ENCODE peak calls at places on chromosome 16, in seven cellular contexts. Y is fibroblast of pulmonary artery; F is CD4-positive, alpha-beta T cell; Q is epithelial cell of esophagus; L is adrenal gland; X is GM12865; E is BJ. P is an unnamed sample.

GRCh38 chr16:15879255-15879804 is 9.1 kb downstream of the CEP20 start:
- DNase-seq in Y (peak), F (no peak), Q (peak), L (no peak), X (no peak), E (peak), P (no peak)

GRCh38 chr16:52535076-52535475 is 11.9 kb downstream of the TOX3 start:
- DNase-seq in Y (no peak), F (no peak), Q (no peak), L (no peak), X (no peak), E (no peak), P (no peak)

GRCh38 chr16:89174055-89174827 is 2.7 kb downstream of the CDH15 start:
- DNase-seq in Y (no peak), F (no peak), Q (no peak), L (no peak), X (no peak), E (no peak), P (no peak)

GRCh38 chr16:8950580-8951077 is 13.1 kb downstream of the USP7 start:
- DNase-seq in Y (peak), F (no peak), Q (no peak), L (no peak), X (no peak), E (no peak), P (no peak)

GRCh38 chr16:8924214-8924613 is 39.5 kb downstream of the USP7 start:
- DNase-seq in Y (no peak), F (no peak), Q (no peak), L (peak), X (peak), E (no peak), P (no peak)

GRCh38 chr16:86994651-86995171 is 322.5 kb downstream of the C16orf95 start:
- DNase-seq in Y (peak), F (no peak), Q (peak), L (no peak), X (no peak), E (peak), P (no peak)

GRCh38 chr16:77584205-77584859 is 138.0 kb upstream of the NUDT7 start:
- DNase-seq in Y (peak), F (peak), Q (peak), L (peak), X (peak), E (no peak), P (peak)

GRCh38 chr16:16017812-16018211 is 68.4 kb downstream of the ABCC1 start:
- DNase-seq in Y (no peak), F (no peak), Q (no peak), L (no peak), X (no peak), E (no peak), P (no peak)

GRCh38 chr16:11679941-11680911 is 12.0 kb downstream of the SNN start:
- DNase-seq in Y (no peak), F (no peak), Q (no peak), L (no peak), X (no peak), E (no peak), P (no peak)

GRCh38 chr16:75087040-75087979 is 29.3 kb downstream of the LDHD start:
- DNase-seq in Y (peak), F (no peak), Q (peak), L (no peak), X (peak), E (no peak), P (no peak)

GRCh38 chr16:86566601-86566965 is at the start of gene FOXC2:
- DNase-seq in Y (peak), F (peak), Q (peak), L (peak), X (no peak), E (peak), P (no peak)

GRCh38 chr16:53159781-53160436 is 105.1 kb downstream of the CHD9 start:
- DNase-seq in Y (peak), F (no peak), Q (peak), L (no peak), X (peak), E (no peak), P (peak)

GRCh38 chr16:56603589-56603988 is 4.8 kb upstream of the MT2A start:
- DNase-seq in Y (peak), F (no peak), Q (peak), L (peak), X (peak), E (no peak), P (peak)

GRCh38 chr16:48478418-48478817 is 93.2 kb upstream of the SIAH1 start:
- DNase-seq in Y (peak), F (no peak), Q (no peak), L (no peak), X (no peak), E (no peak), P (no peak)

GRCh38 chr16:72244853-72245252 is 72.9 kb upstream of the PMFBP1 start:
- DNase-seq in Y (peak), F (no peak), Q (no peak), L (no peak), X (no peak), E (no peak), P (no peak)

GRCh38 chr16:86946396-86946795 is 368.0 kb downstream of the FOXL1 start:
- DNase-seq in Y (no peak), F (no peak), Q (no peak), L (no peak), X (no peak), E (no peak), P (no peak)

GRCh38 chr16:6611535-6611934 is 721.1 kb upstream of the RBFOX1 start:
- DNase-seq in Y (no peak), F (no peak), Q (no peak), L (peak), X (no peak), E (no peak), P (no peak)
- TF ChIP-seq CTCF in Y (no peak), F (no peak), Q (no peak), L (peak), X (no peak), E (no peak), P (peak)

GRCh38 chr16:4472880-4473279 is 1.5 kb downstream of the NMRAL1 start:
- DNase-seq in Y (no peak), F (no peak), Q (no peak), L (no peak), X (no peak), E (no peak), P (no peak)
- TF ChIP-seq CTCF in Y (no peak), F (no peak), Q (no peak), L (no peak), X (no peak), E (no peak), P (no peak)

GRCh38 chr16:57862698-57863433 is 60.6 kb upstream of the KIFC3 start:
- DNase-seq in Y (no peak), F (no peak), Q (no peak), L (no peak), X (no peak), E (no peak), P (no peak)

GRCh38 chr16:57867000-57867561 is 64.8 kb upstream of the KIFC3 start:
- DNase-seq in Y (no peak), F (no peak), Q (peak), L (no peak), X (no peak), E (no peak), P (no peak)

GRCh38 chr16:57866529-57866918 is 64.2 kb upstream of the KIFC3 start:
- DNase-seq in Y (no peak), F (no peak), Q (peak), L (no peak), X (no peak), E (no peak), P (no peak)

GRCh38 chr16:57865746-57866528 is 63.6 kb upstream of the KIFC3 start:
- DNase-seq in Y (no peak), F (no peak), Q (peak), L (no peak), X (no peak), E (no peak), P (no peak)

GRCh38 chr16:57863434-57864160 is 61.3 kb upstream of the KIFC3 start:
- DNase-seq in Y (peak), F (no peak), Q (peak), L (peak), X (no peak), E (peak), P (no peak)
- TF ChIP-seq CTCF in Y (peak), F (no peak), Q (peak), L (peak), X (no peak), E (peak), P (peak)

GRCh38 chr16:69085032-69085695 is 20.3 kb upstream of the HAS3 start:
- DNase-seq in Y (no peak), F (no peak), Q (no peak), L (no peak), X (no peak), E (no peak), P (no peak)

GRCh38 chr16:69088684-69089083 is 16.8 kb upstream of the HAS3 start:
- DNase-seq in Y (no peak), F (no peak), Q (no peak), L (no peak), X (no peak), E (no peak), P (no peak)

GRCh38 chr16:69084301-69084700 is 21.2 kb upstream of the HAS3 start:
- DNase-seq in Y (peak), F (no peak), Q (no peak), L (no peak), X (no peak), E (no peak), P (no peak)

GRCh38 chr16:69089091-69089912 is 16.2 kb upstream of the HAS3 start:
- DNase-seq in Y (no peak), F (no peak), Q (peak), L (peak), X (peak), E (no peak), P (no peak)

DNA sequence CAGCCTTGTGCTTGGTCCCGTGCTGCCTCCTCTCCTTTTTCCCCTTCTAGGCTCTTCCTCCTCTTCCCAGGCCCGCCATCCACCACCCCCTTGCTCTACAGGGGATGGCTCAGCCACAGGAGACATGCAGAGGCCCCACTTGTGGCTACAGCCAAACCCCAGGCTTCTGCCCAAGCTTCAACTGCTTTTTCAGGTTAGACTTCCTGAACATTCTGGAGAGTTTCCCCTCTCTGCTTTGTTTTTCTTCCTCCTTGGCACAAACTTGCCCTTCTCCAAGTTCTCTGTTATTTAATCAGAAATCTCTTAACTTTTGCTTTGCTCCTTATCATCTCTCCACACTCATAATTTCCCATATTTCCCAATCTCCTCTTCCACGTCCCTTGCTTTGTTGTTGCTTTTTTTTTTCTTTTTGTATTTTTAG is 18.3 kb upstream of the HAS3 start:
- DNase-seq in Y (peak), F (no peak), Q (no peak), L (no peak), X (no peak), E (no peak), P (no peak)
- TF ChIP-seq CTCF in Y (no peak), F (no peak), Q (no peak), L (no peak), X (no peak), E (no peak), P (no peak)

GRCh38 chr16:69851491-69852240 is 89.5 kb downstream of the WWP2 start:
- DNase-seq in Y (peak), F (no peak), Q (no peak), L (no peak), X (no peak), E (no peak), P (no peak)

GRCh38 chr16:69847643-69848042 is 85.5 kb downstream of the WWP2 start:
- DNase-seq in Y (no peak), F (no peak), Q (no peak), L (no peak), X (no peak), E (no peak), P (no peak)

GRCh38 chr16:69852815-69853214 is 90.7 kb downstream of the WWP2 start:
- DNase-seq in Y (no peak), F (no peak), Q (no peak), L (no peak), X (no peak), E (no peak), P (no peak)

GRCh38 chr16:69845181-69845580 is 83.0 kb downstream of the WWP2 start:
- DNase-seq in Y (no peak), F (no peak), Q (peak), L (no peak), X (no peak), E (no peak), P (no peak)

DNA sequence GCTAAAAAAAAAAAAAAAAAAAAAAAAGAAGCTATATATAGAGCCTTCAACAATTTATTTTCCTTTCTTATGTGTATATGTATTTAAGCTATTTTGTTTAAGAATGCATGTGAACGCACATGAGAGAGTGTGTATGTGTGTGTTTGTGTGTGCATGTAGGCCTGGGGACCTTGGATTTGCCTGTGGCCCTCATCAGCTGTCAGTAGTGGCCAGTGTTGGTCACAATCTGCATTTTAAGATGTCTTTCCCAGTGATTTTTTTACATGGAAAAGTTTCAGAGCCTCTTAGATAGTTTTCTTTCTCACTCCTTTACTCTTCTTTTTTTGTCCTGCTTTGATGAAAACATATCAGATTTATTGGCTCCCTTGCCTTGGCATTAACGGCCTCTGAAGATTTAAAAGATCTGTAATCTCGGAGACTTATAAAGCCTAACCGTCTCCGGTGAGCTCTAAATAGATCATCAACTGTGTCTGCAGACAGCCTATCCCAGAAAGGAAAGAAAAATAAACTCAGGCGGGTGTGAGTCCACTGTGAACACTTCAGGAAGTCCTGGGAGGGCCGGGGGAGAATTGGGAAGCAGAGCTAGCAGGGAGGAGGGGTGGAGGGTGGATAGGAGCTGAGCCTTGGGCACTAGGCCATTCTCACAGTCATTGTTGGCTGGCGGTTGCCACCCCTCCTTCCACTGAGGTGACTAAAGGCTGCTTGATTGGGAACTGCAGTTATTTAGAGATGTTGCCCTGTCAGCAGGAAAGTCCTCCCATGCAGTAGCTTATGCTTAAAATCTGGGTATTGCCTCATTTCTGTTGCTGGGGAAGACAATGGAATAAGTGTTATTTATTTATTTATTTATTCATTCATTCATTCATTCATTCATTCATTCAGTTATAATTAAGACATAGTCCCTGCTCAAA is 86.8 kb downstream of the WWP2 start:
- DNase-seq in Y (peak), F (no peak), Q (peak), L (peak), X (no peak), E (peak), P (no peak)
- TF ChIP-seq CTCF in Y (peak), F (no peak), Q (no peak), L (no peak), X (no peak), E (peak), P (no peak)

P was measured in OCI-LY7.